ENCODE peak calls at places on chromosomes 4 and X, in four cellular contexts. One of them, this sample, is unnamed. For H3K4me1, the result is how much of the 10 kb centered on the place peaks cover.

GRCh38 chr4:791866-792630 is 33.9 kb downstream of the CPLX1 start:
- DNase-seq in esophagus muscularis mucosa: no peak
- DNase-seq in spleen: no peak
- DNase-seq in endothelial cell of umbilical vein: no peak
- DNase-seq in this sample: no peak

GRCh38 chr4:173181769-173182374 is 13.3 kb downstream of the GALNT7 start:
- DNase-seq in spleen: no peak
- DNase-seq in endothelial cell of umbilical vein: peak
- DNase-seq in esophagus muscularis mucosa: no peak
- DNase-seq in this sample: no peak

GRCh38 chrX:108225456-108225730 is 133.8 kb downstream of the ATG4A start:
- DNase-seq in endothelial cell of umbilical vein: no peak
- DNase-seq in esophagus muscularis mucosa: no peak
- DNase-seq in spleen: no peak
- DNase-seq in this sample: no peak

GRCh38 chr4:73205482-73205881 is 53.1 kb downstream of the ANKRD17 start:
- DNase-seq in esophagus muscularis mucosa: no peak
- DNase-seq in spleen: no peak
- DNase-seq in endothelial cell of umbilical vein: no peak
- DNase-seq in this sample: no peak

GRCh38 chr4:4271912-4272311 is 18.0 kb downstream of the LYAR start:
- DNase-seq in endothelial cell of umbilical vein: no peak
- DNase-seq in spleen: no peak
- DNase-seq in esophagus muscularis mucosa: no peak
- DNase-seq in this sample: no peak

GRCh38 chr4:169270810-169271691 is at the start of gene SH3RF1:
- DNase-seq in spleen: peak
- DNase-seq in endothelial cell of umbilical vein: peak
- DNase-seq in esophagus muscularis mucosa: peak
- DNase-seq in this sample: no peak

GRCh38 chrX:134294548-134294947 is 57.6 kb downstream of the CCDC160 start:
- DNase-seq in esophagus muscularis mucosa: no peak
- DNase-seq in endothelial cell of umbilical vein: peak
- DNase-seq in spleen: no peak
- DNase-seq in this sample: no peak

GRCh38 chr4:140790765-140791164 is 34.6 kb upstream of the TBC1D9 start:
- DNase-seq in esophagus muscularis mucosa: no peak
- DNase-seq in spleen: peak
- DNase-seq in endothelial cell of umbilical vein: no peak
- DNase-seq in this sample: no peak

GRCh38 chr4:87540176-87541058 is 11.2 kb upstream of the SPARCL1 start:
- DNase-seq in esophagus muscularis mucosa: peak
- DNase-seq in spleen: no peak
- DNase-seq in endothelial cell of umbilical vein: no peak
- DNase-seq in this sample: no peak

GRCh38 chr4:170270628-170271027 is 180.9 kb upstream of the AADAT start:
- DNase-seq in endothelial cell of umbilical vein: no peak
- DNase-seq in esophagus muscularis mucosa: no peak
- DNase-seq in spleen: no peak
- DNase-seq in this sample: no peak

GRCh38 chr4:124111922-124112321 is 600.6 kb downstream of the ANKRD50 start:
- DNase-seq in endothelial cell of umbilical vein: peak
- DNase-seq in esophagus muscularis mucosa: no peak
- DNase-seq in spleen: no peak
- DNase-seq in this sample: no peak

GRCh38 chrX:110509778-110510510 is 151.3 kb downstream of the RTL9 start:
- DNase-seq in spleen: no peak
- DNase-seq in esophagus muscularis mucosa: no peak
- DNase-seq in endothelial cell of umbilical vein: no peak
- DNase-seq in this sample: no peak

GRCh38 chr4:2743518-2744445 is 12.4 kb downstream of the TNIP2 start:
- DNase-seq in esophagus muscularis mucosa: no peak
- DNase-seq in endothelial cell of umbilical vein: no peak
- DNase-seq in spleen: peak
- DNase-seq in this sample: no peak

GRCh38 chr4:39118034-39118658 is 56.1 kb downstream of the KLHL5 start:
- DNase-seq in spleen: no peak
- DNase-seq in endothelial cell of umbilical vein: no peak
- DNase-seq in esophagus muscularis mucosa: no peak
- DNase-seq in this sample: no peak

DNA sequence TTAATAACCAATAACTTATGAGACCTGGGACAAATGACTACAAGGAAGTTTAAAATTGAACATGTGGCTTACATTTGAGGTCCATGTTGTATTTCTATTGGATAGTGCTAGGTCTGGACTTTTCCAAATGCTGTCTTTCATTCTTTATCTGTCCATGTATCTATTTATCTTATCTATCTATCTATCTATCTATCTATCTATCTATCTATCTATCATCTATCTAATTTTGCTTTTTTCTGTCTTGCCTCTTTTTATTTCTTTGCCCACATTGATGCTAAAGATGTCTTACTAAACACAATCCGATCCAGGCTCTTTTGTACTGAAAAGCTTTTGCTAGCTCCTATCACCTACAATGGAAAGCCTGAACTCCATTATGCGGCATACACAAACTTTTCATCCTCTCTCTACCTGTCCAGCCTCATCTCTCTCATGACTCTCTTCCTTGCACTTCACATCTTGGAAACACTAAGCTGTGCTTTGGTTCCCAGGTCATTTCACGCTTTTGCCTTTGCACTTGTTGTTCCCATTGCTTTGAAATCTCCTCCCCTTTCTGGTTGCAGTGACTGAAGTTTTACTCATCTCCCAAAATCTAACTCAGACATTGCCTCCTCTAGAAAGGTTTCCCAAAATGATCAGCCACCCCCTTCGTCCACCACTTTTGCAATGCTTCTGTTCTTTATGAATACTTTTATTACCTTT is 107.2 kb downstream of the SYNPO2 start:
- DNase-seq in endothelial cell of umbilical vein: no peak
- DNase-seq in spleen: no peak
- DNase-seq in esophagus muscularis mucosa: no peak
- DNase-seq in this sample: no peak
- H3K4me1 ChIP-seq in endothelial cell of umbilical vein: under half
- H3K4me1 ChIP-seq in spleen: under half
- H3K4me1 ChIP-seq in esophagus muscularis mucosa: half or more
- H3K4me1 ChIP-seq in this sample: under half

GRCh38 chrX:78103656-78104446 is at the start of gene PGK1:
- DNase-seq in esophagus muscularis mucosa: peak
- DNase-seq in endothelial cell of umbilical vein: peak
- DNase-seq in spleen: peak
- DNase-seq in this sample: peak

GRCh38 chrX:78104447-78105176 is 564 bp downstream of the PGK1 start:
- DNase-seq in spleen: peak
- DNase-seq in endothelial cell of umbilical vein: peak
- DNase-seq in esophagus muscularis mucosa: no peak
- DNase-seq in this sample: peak

GRCh38 chrX:78105944-78106650 is 2.0 kb downstream of the PGK1 start:
- DNase-seq in spleen: no peak
- DNase-seq in endothelial cell of umbilical vein: peak
- DNase-seq in esophagus muscularis mucosa: no peak
- DNase-seq in this sample: peak

GRCh38 chrX:78109458-78109857 is 5.4 kb downstream of the PGK1 start:
- DNase-seq in endothelial cell of umbilical vein: no peak
- DNase-seq in esophagus muscularis mucosa: no peak
- DNase-seq in spleen: no peak
- DNase-seq in this sample: no peak

DNA sequence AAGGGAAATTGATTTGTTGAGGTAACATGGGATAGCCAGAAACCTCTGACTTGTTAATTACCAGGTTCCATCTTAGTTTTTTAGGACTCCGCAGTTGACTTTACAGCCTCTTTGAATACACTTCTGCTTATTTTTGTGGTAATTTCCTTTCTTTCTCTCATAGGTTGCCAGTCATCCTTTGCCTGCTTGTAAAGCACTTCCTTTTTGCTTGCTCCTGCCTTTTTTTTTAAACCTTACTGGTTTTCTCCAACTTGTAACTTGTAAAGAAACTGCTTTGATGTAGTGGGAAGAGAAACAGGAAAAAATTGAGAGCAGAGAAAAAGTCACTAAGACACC is 2.6 kb downstream of the PGK1 start:
- DNase-seq in endothelial cell of umbilical vein: peak
- DNase-seq in esophagus muscularis mucosa: no peak
- DNase-seq in spleen: no peak
- DNase-seq in this sample: no peak
- H3K4me1 ChIP-seq in endothelial cell of umbilical vein: under half
- H3K4me1 ChIP-seq in esophagus muscularis mucosa: half or more
- H3K4me1 ChIP-seq in spleen: half or more
- H3K4me1 ChIP-seq in this sample: under half

DNA sequence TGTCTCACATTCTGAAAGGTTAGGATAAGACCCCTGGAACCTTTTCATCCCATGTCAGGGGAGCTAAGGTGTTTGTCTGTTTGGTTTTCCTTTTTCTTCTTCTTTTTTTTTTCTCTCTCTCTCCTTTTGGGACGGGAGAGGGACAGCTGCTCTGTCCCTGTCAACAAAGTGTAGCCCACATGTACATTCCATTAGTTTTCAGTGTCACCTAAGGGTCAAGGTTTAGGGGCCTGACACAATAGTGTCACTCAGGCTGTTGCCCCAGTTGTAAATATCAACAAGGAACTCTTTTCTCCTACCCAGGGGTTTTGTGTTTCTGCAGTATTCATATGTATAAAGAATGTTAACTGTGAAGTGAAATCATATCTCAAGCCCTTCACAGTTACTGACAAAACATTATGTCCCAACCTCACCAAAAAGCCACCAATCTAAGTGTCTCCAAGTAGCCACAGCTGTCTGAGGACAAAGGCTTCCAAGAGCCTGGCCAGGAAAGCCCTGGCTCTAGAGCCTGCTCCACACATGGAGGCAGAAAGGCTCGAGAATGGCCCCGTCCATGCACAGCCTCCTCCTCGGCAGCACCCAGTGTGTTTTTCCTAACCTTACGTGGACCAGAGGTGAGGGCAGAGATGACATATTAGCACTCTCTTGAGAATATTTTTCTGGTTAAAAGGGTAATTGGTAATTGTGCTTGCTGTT is 9.4 kb downstream of the IRF2 start:
- DNase-seq in endothelial cell of umbilical vein: no peak
- DNase-seq in spleen: no peak
- DNase-seq in esophagus muscularis mucosa: no peak
- DNase-seq in this sample: no peak
- H3K4me1 ChIP-seq in endothelial cell of umbilical vein: under half
- H3K4me1 ChIP-seq in spleen: half or more
- H3K4me1 ChIP-seq in esophagus muscularis mucosa: half or more
- H3K4me1 ChIP-seq in this sample: under half

GRCh38 chr4:112876316-112876715 is 173.1 kb upstream of the ANK2 start:
- DNase-seq in endothelial cell of umbilical vein: no peak
- DNase-seq in esophagus muscularis mucosa: no peak
- DNase-seq in spleen: no peak
- DNase-seq in this sample: no peak
- H3K4me1 ChIP-seq in endothelial cell of umbilical vein: under half
- H3K4me1 ChIP-seq in esophagus muscularis mucosa: under half
- H3K4me1 ChIP-seq in spleen: under half
- H3K4me1 ChIP-seq in this sample: under half

GRCh38 chr4:118746251-118746919 is 61.2 kb downstream of the METTL14 start:
- DNase-seq in endothelial cell of umbilical vein: no peak
- DNase-seq in esophagus muscularis mucosa: no peak
- DNase-seq in spleen: no peak
- DNase-seq in this sample: no peak
- H3K4me1 ChIP-seq in endothelial cell of umbilical vein: under half
- H3K4me1 ChIP-seq in esophagus muscularis mucosa: half or more
- H3K4me1 ChIP-seq in spleen: under half
- H3K4me1 ChIP-seq in this sample: under half

DNA sequence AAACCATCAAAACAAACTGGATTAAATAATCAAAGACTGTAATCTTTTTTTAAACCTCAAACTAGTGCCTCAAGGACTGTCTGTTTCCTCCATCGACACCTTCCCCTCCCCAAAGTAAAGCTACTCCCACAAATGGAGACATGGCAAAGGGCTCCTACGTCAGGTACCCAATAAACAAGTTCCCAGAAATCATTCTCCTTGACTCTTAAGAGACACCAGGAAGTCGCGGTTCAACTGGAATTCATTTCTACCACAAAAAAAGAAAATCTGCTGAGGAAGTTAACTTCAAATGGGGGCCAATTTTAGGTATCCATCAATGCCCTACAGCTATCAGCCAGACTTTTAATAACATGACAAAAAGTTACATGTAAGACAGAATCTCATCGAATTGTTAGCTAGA is 2.5 kb downstream of the RPS4X start:
- DNase-seq in spleen: no peak
- DNase-seq in esophagus muscularis mucosa: no peak
- DNase-seq in endothelial cell of umbilical vein: no peak
- DNase-seq in this sample: no peak
- H3K4me1 ChIP-seq in spleen: under half
- H3K4me1 ChIP-seq in esophagus muscularis mucosa: under half
- H3K4me1 ChIP-seq in endothelial cell of umbilical vein: half or more
- H3K4me1 ChIP-seq in this sample: under half